ENCODE peak calls at places on chromosomes 3 and 15, in four cellular contexts. One of them, this sample, is unnamed.
A peak's percentile ranks its signal among the peaks of the same experiment; 100 is the strongest.

GRCh38 chr3:4467522-4467867 is 426 bp upstream of the SUMF1 start:
- DNase-seq in endodermal cell: no peak
- DNase-seq in heart right ventricle: no peak
- DNase-seq in colonic mucosa: no peak
- DNase-seq in this sample: peak; percentile 26

GRCh38 chr3:147816770-147817169 is 407.6 kb downstream of the ZIC1 start:
- DNase-seq in endodermal cell: no peak
- DNase-seq in heart right ventricle: no peak
- DNase-seq in colonic mucosa: peak; percentile 84
- DNase-seq in this sample: no peak

GRCh38 chr15:67049351-67050044 is 15.9 kb upstream of the SMAD3 start:
- DNase-seq in endodermal cell: no peak
- DNase-seq in heart right ventricle: no peak
- DNase-seq in colonic mucosa: peak; percentile 69
- DNase-seq in this sample: no peak

GRCh38 chr3:33716227-33716626 is 1.8 kb downstream of the CLASP2 start:
- DNase-seq in endodermal cell: no peak
- DNase-seq in heart right ventricle: no peak
- DNase-seq in colonic mucosa: no peak
- DNase-seq in this sample: no peak

GRCh38 chr3:185317674-185318073 is 45.3 kb upstream of the MAP3K13 start:
- DNase-seq in endodermal cell: no peak
- DNase-seq in heart right ventricle: no peak
- DNase-seq in colonic mucosa: no peak
- DNase-seq in this sample: no peak

GRCh38 chr3:52446631-52447511 is 2.0 kb upstream of the SEMA3G start:
- DNase-seq in endodermal cell: peak; percentile 95
- DNase-seq in heart right ventricle: peak; percentile 54
- DNase-seq in colonic mucosa: peak; percentile 69
- DNase-seq in this sample: peak; percentile 74

GRCh38 chr3:105354429-105354828 is 12.3 kb upstream of the ALCAM start:
- DNase-seq in endodermal cell: peak; percentile 78
- DNase-seq in heart right ventricle: no peak
- DNase-seq in colonic mucosa: no peak
- DNase-seq in this sample: no peak

GRCh38 chr3:64157150-64158035 is 67.9 kb downstream of the PRICKLE2 start:
- DNase-seq in endodermal cell: no peak
- DNase-seq in heart right ventricle: no peak
- DNase-seq in colonic mucosa: peak; percentile 59
- DNase-seq in this sample: no peak

GRCh38 chr3:52834871-52835501 is at the start of gene MUSTN1:
- DNase-seq in endodermal cell: peak; percentile 59
- DNase-seq in heart right ventricle: peak; percentile 34
- DNase-seq in colonic mucosa: no peak
- DNase-seq in this sample: peak; percentile 31

GRCh38 chr3:126936853-126937395 is 46.0 kb upstream of the PLXNA1 start:
- DNase-seq in endodermal cell: no peak
- DNase-seq in heart right ventricle: no peak
- DNase-seq in colonic mucosa: no peak
- DNase-seq in this sample: no peak

GRCh38 chr3:112175646-112176045 is 42.6 kb upstream of the GCSAM start:
- DNase-seq in endodermal cell: no peak
- DNase-seq in heart right ventricle: no peak
- DNase-seq in colonic mucosa: no peak
- DNase-seq in this sample: no peak

GRCh38 chr15:52652984-52653383 is 26.2 kb downstream of the ATOSA start:
- DNase-seq in endodermal cell: no peak
- DNase-seq in heart right ventricle: no peak
- DNase-seq in colonic mucosa: peak; percentile 41
- DNase-seq in this sample: no peak

GRCh38 chr3:63933459-63933858 is 21.3 kb upstream of the SCAANT1 start:
- DNase-seq in endodermal cell: no peak
- DNase-seq in heart right ventricle: no peak
- DNase-seq in colonic mucosa: no peak
- DNase-seq in this sample: no peak

GRCh38 chr15:66293419-66294156 is at the start of gene DIS3L:
- DNase-seq in endodermal cell: peak; percentile 86
- DNase-seq in heart right ventricle: peak; percentile 69
- DNase-seq in colonic mucosa: peak; percentile 63
- DNase-seq in this sample: peak; percentile 58

GRCh38 chr15:60819860-60820259 is 340.9 kb upstream of the ICE2 start:
- DNase-seq in endodermal cell: no peak
- DNase-seq in heart right ventricle: no peak
- DNase-seq in colonic mucosa: no peak
- DNase-seq in this sample: no peak

GRCh38 chr3:10466186-10466585 is 39.2 kb downstream of the ATP2B2 start:
- DNase-seq in endodermal cell: no peak
- DNase-seq in heart right ventricle: no peak
- DNase-seq in colonic mucosa: no peak
- DNase-seq in this sample: no peak

GRCh38 chr3:43180027-43180426 is 74.1 kb upstream of the POMGNT2 start:
- DNase-seq in endodermal cell: peak; percentile 31
- DNase-seq in heart right ventricle: no peak
- DNase-seq in colonic mucosa: peak; percentile 61
- DNase-seq in this sample: no peak

GRCh38 chr3:42999212-42999611 is 20.1 kb downstream of the GASK1A start:
- DNase-seq in endodermal cell: no peak
- DNase-seq in heart right ventricle: no peak
- DNase-seq in colonic mucosa: no peak
- DNase-seq in this sample: no peak

GRCh38 chr3:152728346-152728980 is 106.5 kb upstream of the P2RY1 start:
- DNase-seq in endodermal cell: no peak
- DNase-seq in heart right ventricle: no peak
- DNase-seq in colonic mucosa: no peak
- DNase-seq in this sample: no peak

GRCh38 chr3:104102386-104102785 is 1264.3 kb upstream of the ALCAM start:
- DNase-seq in endodermal cell: peak; percentile 78
- DNase-seq in heart right ventricle: no peak
- DNase-seq in colonic mucosa: no peak
- DNase-seq in this sample: no peak

GRCh38 chr3:78900426-78900825 is 867.4 kb downstream of the ROBO1 start:
- DNase-seq in endodermal cell: no peak
- DNase-seq in heart right ventricle: no peak
- DNase-seq in colonic mucosa: no peak
- DNase-seq in this sample: no peak

GRCh38 chr15:34795267-34796081 is at the start of gene ACTC1:
- DNase-seq in endodermal cell: peak; percentile 90
- DNase-seq in heart right ventricle: peak; percentile 71
- DNase-seq in colonic mucosa: no peak
- DNase-seq in this sample: no peak

GRCh38 chr3:36729204-36730056 is 34.9 kb downstream of the DCLK3 start:
- DNase-seq in endodermal cell: no peak
- DNase-seq in heart right ventricle: no peak
- DNase-seq in colonic mucosa: no peak
- DNase-seq in this sample: no peak

GRCh38 chr15:87902772-87903388 is 353.7 kb downstream of the NTRK3 start:
- DNase-seq in endodermal cell: no peak
- DNase-seq in heart right ventricle: no peak
- DNase-seq in colonic mucosa: no peak
- DNase-seq in this sample: no peak

DNA sequence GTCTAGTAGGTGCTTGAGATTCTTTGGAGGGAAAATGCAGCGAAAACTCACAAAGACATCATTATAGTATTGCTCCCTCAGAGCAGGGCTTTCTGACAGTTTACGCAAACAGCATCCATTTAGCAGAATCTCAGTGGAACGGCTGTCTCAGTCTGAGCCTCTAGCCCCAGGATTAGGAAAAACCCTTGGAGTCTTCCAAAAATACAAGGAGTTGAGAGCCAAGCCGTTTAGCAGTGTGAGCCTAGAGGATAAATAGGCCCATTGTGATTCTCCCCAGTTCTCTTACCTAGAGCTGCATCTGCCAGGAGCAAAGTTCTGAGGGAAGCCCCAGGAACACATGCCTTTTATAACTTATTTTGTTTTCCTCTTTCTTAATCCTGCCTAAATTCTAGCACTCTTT is 359.6 kb downstream of the NTRK3 start:
- DNase-seq in endodermal cell: no peak
- DNase-seq in heart right ventricle: no peak
- DNase-seq in colonic mucosa: no peak
- DNase-seq in this sample: no peak
- TF ChIP-seq CTCF in endodermal cell: no peak
- TF ChIP-seq CTCF in heart right ventricle: no peak
- TF ChIP-seq CTCF in colonic mucosa: no peak
- TF ChIP-seq CTCF in this sample: no peak

DNA sequence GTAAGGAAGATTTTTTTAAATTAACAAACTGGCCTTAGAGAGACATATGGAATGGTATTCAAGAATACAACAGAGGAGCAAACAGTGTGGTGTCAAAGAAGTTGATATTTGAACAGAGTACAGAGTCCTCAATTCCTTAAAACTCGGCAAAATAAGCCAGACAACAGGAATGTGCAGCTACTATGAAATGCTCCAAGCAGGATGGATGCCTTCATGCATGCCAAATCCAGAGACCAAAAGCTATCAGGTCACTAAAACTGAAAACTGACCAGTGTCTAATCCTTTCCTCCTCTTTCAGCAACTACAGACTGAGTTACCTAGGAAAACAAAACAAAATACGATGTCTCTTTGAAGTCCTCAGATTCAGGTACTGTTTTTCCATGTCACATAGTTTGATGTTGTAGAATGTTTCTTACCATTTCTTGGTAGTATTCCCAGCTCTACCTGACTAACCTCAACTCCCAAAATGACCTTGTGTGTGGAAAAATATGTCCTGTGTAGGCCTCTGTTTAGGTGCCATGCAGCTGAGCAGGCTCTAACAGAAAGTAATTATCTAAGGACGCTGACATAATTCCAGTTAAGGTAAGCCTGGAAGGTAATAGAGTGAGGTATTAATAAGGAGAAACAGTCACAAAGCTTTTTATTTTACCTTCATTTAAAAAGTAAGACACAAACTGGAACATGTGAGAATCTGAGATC is 46.9 kb downstream of the TBL1XR1 start:
- DNase-seq in endodermal cell: no peak
- DNase-seq in heart right ventricle: no peak
- DNase-seq in colonic mucosa: no peak
- DNase-seq in this sample: no peak
- H3K4me1 ChIP-seq in endodermal cell: peaks cover 15% of the 10 kb centered on the region
- H3K4me1 ChIP-seq in heart right ventricle: peaks cover 62% of the 10 kb centered on the region
- H3K4me1 ChIP-seq in colonic mucosa: peaks cover 30% of the 10 kb centered on the region
- H3K4me1 ChIP-seq in this sample: peaks cover 12% of the 10 kb centered on the region

GRCh38 chr3:5585085-5585484 is 397.6 kb downstream of the EDEM1 start:
- DNase-seq in endodermal cell: no peak
- DNase-seq in heart right ventricle: no peak
- DNase-seq in colonic mucosa: no peak
- DNase-seq in this sample: no peak
- TF ChIP-seq CTCF in endodermal cell: no peak
- TF ChIP-seq CTCF in heart right ventricle: no peak
- TF ChIP-seq CTCF in colonic mucosa: no peak
- TF ChIP-seq CTCF in this sample: no peak

GRCh38 chr3:172581757-172582166 is 58.5 kb upstream of the TNFSF10 start:
- DNase-seq in endodermal cell: no peak
- DNase-seq in heart right ventricle: no peak
- DNase-seq in colonic mucosa: no peak
- DNase-seq in this sample: no peak

GRCh38 chr3:172585954-172586353 is 62.7 kb upstream of the TNFSF10 start:
- DNase-seq in endodermal cell: no peak
- DNase-seq in heart right ventricle: no peak
- DNase-seq in colonic mucosa: no peak
- DNase-seq in this sample: no peak

GRCh38 chr3:172580680-172581079 is 57.5 kb upstream of the TNFSF10 start:
- DNase-seq in endodermal cell: no peak
- DNase-seq in heart right ventricle: no peak
- DNase-seq in colonic mucosa: no peak
- DNase-seq in this sample: no peak

GRCh38 chr3:172586447-172586846 is 63.2 kb upstream of the TNFSF10 start:
- DNase-seq in endodermal cell: no peak
- DNase-seq in heart right ventricle: no peak
- DNase-seq in colonic mucosa: no peak
- DNase-seq in this sample: no peak

DNA sequence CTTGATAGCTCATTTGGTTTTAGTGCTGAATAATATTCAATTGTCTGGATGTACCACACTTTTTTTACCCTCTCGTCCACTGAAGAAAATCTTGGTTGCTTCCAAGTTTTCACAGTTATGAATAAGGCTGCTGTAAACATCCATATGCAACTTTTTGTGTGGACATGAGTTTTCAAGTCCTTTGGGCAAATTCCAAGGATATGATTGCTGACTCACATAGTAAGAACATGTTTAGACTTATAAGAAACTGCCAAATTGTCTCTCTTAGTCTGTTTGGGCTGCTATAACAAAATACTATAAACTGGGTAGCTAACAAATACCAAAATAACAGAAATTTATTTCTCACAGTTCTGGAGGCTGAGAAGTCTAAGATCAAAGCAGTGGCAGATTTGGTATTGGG is 59.5 kb upstream of the TNFSF10 start:
- DNase-seq in endodermal cell: no peak
- DNase-seq in heart right ventricle: no peak
- DNase-seq in colonic mucosa: no peak
- DNase-seq in this sample: no peak
- H3K4me1 ChIP-seq in endodermal cell: no peaks in the 10 kb centered on the region
- H3K4me1 ChIP-seq in heart right ventricle: peaks cover 68% of the 10 kb centered on the region
- H3K4me1 ChIP-seq in colonic mucosa: peaks cover 3% of the 10 kb centered on the region
- H3K4me1 ChIP-seq in this sample: peaks cover 15% of the 10 kb centered on the region

GRCh38 chr15:44713006-44713966 is 2.0 kb downstream of the B2M start:
- DNase-seq in endodermal cell: no peak
- DNase-seq in heart right ventricle: no peak
- DNase-seq in colonic mucosa: no peak
- DNase-seq in this sample: no peak
- TF ChIP-seq CTCF in endodermal cell: peak; percentile 66
- TF ChIP-seq CTCF in heart right ventricle: peak; percentile 39
- TF ChIP-seq CTCF in colonic mucosa: no peak
- TF ChIP-seq CTCF in this sample: no peak

DNA sequence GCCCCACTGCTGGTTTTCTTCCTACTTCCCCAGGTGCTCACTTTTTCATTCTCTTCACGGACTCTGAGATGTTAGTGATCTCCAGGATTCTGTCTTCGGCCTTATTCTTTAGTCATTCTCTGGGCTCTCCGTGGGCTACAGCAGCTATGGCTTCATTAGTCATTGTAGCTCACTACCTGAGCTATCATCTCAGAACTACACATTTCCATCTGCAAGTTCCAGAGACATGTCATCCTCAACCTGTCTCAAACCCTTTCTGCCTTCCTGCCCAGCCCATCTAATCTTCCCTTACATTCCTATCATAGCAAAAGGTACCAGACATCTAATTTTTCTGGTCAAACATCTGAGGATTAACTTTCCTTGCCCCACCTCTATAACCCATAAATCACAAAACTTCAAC is 13.3 kb downstream of the TSPAN3 start:
- DNase-seq in endodermal cell: no peak
- DNase-seq in heart right ventricle: no peak
- DNase-seq in colonic mucosa: no peak
- DNase-seq in this sample: no peak
- H3K4me1 ChIP-seq in endodermal cell: no peaks in the 10 kb centered on the region
- H3K4me1 ChIP-seq in heart right ventricle: peaks cover 37% of the 10 kb centered on the region
- H3K4me1 ChIP-seq in colonic mucosa: peaks cover 9% of the 10 kb centered on the region
- H3K4me1 ChIP-seq in this sample: peaks cover 45% of the 10 kb centered on the region

GRCh38 chr3:18127864-18128185 is 297.3 kb downstream of the SATB1 start:
- DNase-seq in endodermal cell: no peak
- DNase-seq in heart right ventricle: no peak
- DNase-seq in colonic mucosa: no peak
- DNase-seq in this sample: no peak

GRCh38 chr3:18124501-18124900 is 300.6 kb downstream of the SATB1 start:
- DNase-seq in endodermal cell: no peak
- DNase-seq in heart right ventricle: no peak
- DNase-seq in colonic mucosa: no peak
- DNase-seq in this sample: no peak

GRCh38 chr3:18126772-18127171 is 298.4 kb downstream of the SATB1 start:
- DNase-seq in endodermal cell: no peak
- DNase-seq in heart right ventricle: no peak
- DNase-seq in colonic mucosa: no peak
- DNase-seq in this sample: no peak

GRCh38 chr3:18122264-18122663 is 302.9 kb downstream of the SATB1 start:
- DNase-seq in endodermal cell: no peak
- DNase-seq in heart right ventricle: no peak
- DNase-seq in colonic mucosa: no peak
- DNase-seq in this sample: no peak

GRCh38 chr3:18127181-18127863 is 297.8 kb downstream of the SATB1 start:
- DNase-seq in endodermal cell: no peak
- DNase-seq in heart right ventricle: no peak
- DNase-seq in colonic mucosa: no peak
- DNase-seq in this sample: no peak
- TF ChIP-seq CTCF in endodermal cell: peak; percentile 43
- TF ChIP-seq CTCF in heart right ventricle: no peak
- TF ChIP-seq CTCF in colonic mucosa: no peak
- TF ChIP-seq CTCF in this sample: no peak